ENCODE peak calls at places on chromosomes 4 and X, in seven cellular contexts. T, C, J, B, H, S and X are unnamed samples.

GRCh38 chr4:98747659-98748091 is 89.3 kb upstream of the TSPAN5 start:
- DNase-seq in T (no peak), C (no peak), J (no peak), B (no peak), H (peak), S (no peak), X (no peak)

GRCh38 chr4:114364857-114365256 is 233.8 kb upstream of the UGT8 start:
- DNase-seq in T (no peak), C (peak), J (no peak), B (no peak), H (no peak), S (no peak), X (peak)

GRCh38 chrX:153971124-153971631 is 440 bp downstream of the HCFC1 start:
- DNase-seq in T (peak), C (peak), J (peak), B (peak), H (peak), S (peak), X (peak)

GRCh38 chr4:156931267-156931666 is 40.3 kb downstream of the PDGFC start:
- DNase-seq in T (no peak), C (peak), J (no peak), B (no peak), H (no peak), S (no peak), X (peak)

GRCh38 chrX:13598877-13599276 is 29.5 kb downstream of the EGFL6 start:
- DNase-seq in T (no peak), C (peak), J (no peak), B (no peak), H (peak), S (no peak), X (peak)

GRCh38 chrX:64204252-64204651 is 1.3 kb downstream of the AMER1 start:
- DNase-seq in T (no peak), C (peak), J (no peak), B (no peak), H (no peak), S (no peak), X (no peak)

GRCh38 chr4:109562457-109563237 is 2.6 kb downstream of the MCUB start:
- DNase-seq in T (no peak), C (no peak), J (no peak), B (no peak), H (no peak), S (no peak), X (no peak)

GRCh38 chr4:189113389-189113888 is 827.2 kb upstream of the FRG1 start:
- DNase-seq in T (no peak), C (no peak), J (no peak), B (no peak), H (no peak), S (no peak), X (no peak)

GRCh38 chrX:17860811-17861495 is at the start of gene RAI2:
- DNase-seq in T (no peak), C (no peak), J (no peak), B (peak), H (peak), S (peak), X (no peak)

GRCh38 chr4:114012749-114013148 is 33.3 kb upstream of the ARSJ start:
- DNase-seq in T (no peak), C (no peak), J (no peak), B (no peak), H (no peak), S (no peak), X (no peak)

GRCh38 chr4:121053601-121054143 is 18.7 kb downstream of the NDNF start:
- DNase-seq in T (no peak), C (no peak), J (no peak), B (no peak), H (no peak), S (no peak), X (no peak)

GRCh38 chrX:103513067-103513466 is 6.2 kb downstream of the RAB40A start:
- DNase-seq in T (no peak), C (no peak), J (no peak), B (no peak), H (no peak), S (no peak), X (no peak)

GRCh38 chr4:102693266-102693850 is 67.4 kb downstream of the MANBA start:
- DNase-seq in T (no peak), C (peak), J (no peak), B (no peak), H (no peak), S (no peak), X (peak)

GRCh38 chrX:123959281-123960063 is 2.0 kb upstream of the STAG2 start:
- DNase-seq in T (no peak), C (no peak), J (no peak), B (peak), H (peak), S (no peak), X (peak)

GRCh38 chr4:183858011-183858615 is 47.0 kb upstream of the STOX2 start:
- DNase-seq in T (no peak), C (no peak), J (no peak), B (no peak), H (no peak), S (no peak), X (no peak)

GRCh38 chr4:138192113-138192512 is 50.0 kb downstream of the SLC7A11 start:
- DNase-seq in T (no peak), C (peak), J (no peak), B (no peak), H (no peak), S (no peak), X (no peak)

GRCh38 chr4:26199566-26199965 is 121.2 kb upstream of the RBPJ start:
- DNase-seq in T (no peak), C (no peak), J (no peak), B (no peak), H (no peak), S (no peak), X (no peak)

GRCh38 chr4:163447481-163447880 is 26.1 kb downstream of the TKTL2 start:
- DNase-seq in T (no peak), C (no peak), J (no peak), B (no peak), H (peak), S (no peak), X (no peak)

GRCh38 chr4:1048781-1049590 is 37.6 kb downstream of the FGFRL1 start:
- DNase-seq in T (peak), C (no peak), J (no peak), B (no peak), H (no peak), S (no peak), X (no peak)